ENCODE peak calls at places on chromosomes 7 and 10, in ten cellular contexts. M is choroid plexus epithelial cell, G is GM10248, L is HuH-7, Z is neural crest cell, U is NB4, T is AG20443, D is glutamatergic neuron, W is EL, K is GM06990. P is an unnamed sample.

GRCh38 chr10:11397980-11398580 is 213.4 kb downstream of the USP6NL start:
- DNase-seq in G (no peak), M (peak; percentile 5), T (peak; percentile 48), L (no peak), K (no peak), D (no peak), Z (no peak), U (no peak), W (no peak), P (no peak)

GRCh38 chr7:81501220-81501619 is 268.6 kb downstream of the HGF start:
- DNase-seq in U (peak; percentile 64), T (peak; percentile 8), Z (no peak), D (no peak), L (no peak), K (no peak), G (no peak), W (peak; percentile 25), M (peak; percentile 80), P (no peak)

GRCh38 chr7:99631311-99632109 is 14.8 kb downstream of the ZSCAN25 start:
- DNase-seq in W (no peak), D (no peak), L (peak; percentile 73), T (peak; percentile 29), K (no peak), Z (no peak), M (peak; percentile 49), U (peak; percentile 53), G (no peak), P (no peak)

GRCh38 chr10:132264306-132264950 is 43.3 kb downstream of the STK32C start:
- DNase-seq in U (no peak), G (no peak), W (no peak), Z (no peak), M (no peak), L (no peak), D (peak; percentile 9), K (no peak), T (no peak), P (no peak)

GRCh38 chr7:106023369-106024322 is 60.6 kb downstream of the CDHR3 start:
- DNase-seq in L (no peak), W (no peak), U (no peak), K (peak; percentile 24), M (no peak), Z (no peak), G (no peak), D (no peak), T (no peak), P (no peak)

GRCh38 chr10:64574371-64574770 is 1053.2 kb downstream of the REEP3 start:
- DNase-seq in W (no peak), L (no peak), T (no peak), Z (no peak), K (no peak), U (no peak), M (no peak), D (no peak), G (no peak), P (no peak)

GRCh38 chr10:99422697-99423096 is 7.7 kb downstream of the GOT1 start:
- DNase-seq in U (no peak), W (no peak), Z (no peak), D (no peak), K (no peak), M (no peak), L (no peak), T (no peak), G (no peak), P (no peak)

GRCh38 chr7:75762350-75762917 is 9.6 kb downstream of the CCL26 start:
- DNase-seq in M (peak; percentile 87), K (no peak), D (no peak), L (peak; percentile 66), U (peak; percentile 82), W (peak; percentile 63), G (peak; percentile 80), Z (no peak), T (peak; percentile 84), P (peak; percentile 52)

GRCh38 chr7:34523233-34523918 is 134.6 kb upstream of the NPSR1 start:
- DNase-seq in D (no peak), U (no peak), W (peak; percentile 78), T (no peak), Z (no peak), M (peak; percentile 71), K (no peak), G (no peak), L (no peak), P (no peak)

GRCh38 chr7:84422790-84423189 is 228.2 kb upstream of the SEMA3A start:
- DNase-seq in D (no peak), G (no peak), M (no peak), W (no peak), L (no peak), T (no peak), K (no peak), Z (no peak), U (no peak), P (no peak)

GRCh38 chr10:92238586-92239098 is 52.2 kb downstream of the CPEB3 start:
- DNase-seq in M (peak; percentile 84), Z (no peak), T (peak; percentile 78), K (no peak), D (no peak), U (peak; percentile 57), W (peak; percentile 89), L (peak; percentile 53), G (no peak), P (no peak)

GRCh38 chr7:134315679-134316538 is 821 bp downstream of the SLC35B4 start:
- DNase-seq in G (no peak), D (no peak), U (no peak), T (no peak), Z (no peak), W (peak; percentile 45), M (peak; percentile 51), L (peak; percentile 15), K (no peak), P (no peak)

GRCh38 chr10:128062331-128062730 is 63.9 kb downstream of the MKI67 start:
- DNase-seq in G (no peak), T (no peak), U (peak; percentile 94), L (no peak), D (no peak), K (no peak), W (no peak), M (peak; percentile 18), Z (peak; percentile 21), P (no peak)

P was measured in GM19239.